ENCODE peak calls at places on chromosomes 16 and 17, in six cellular contexts. Z is tibial artery, I is fibroblast of lung, B is right lobe of liver, P is psoas muscle, C is left lung. R is an unnamed sample.

GRCh38 chr17:74566132-74566753 is 1.1 kb downstream of the CD300H start:
- DNase-seq in P (no peak), I (peak; percentile 34), B (no peak), C (no peak), Z (no peak), R (no peak)

GRCh38 chr16:30142672-30143346 is 19.8 kb upstream of the MAPK3 start:
- DNase-seq in B (no peak), C (no peak), P (no peak), Z (no peak), I (no peak), R (no peak)

GRCh38 chr17:29826045-29826692 is 103.9 kb downstream of the SSH2 start:
- DNase-seq in I (no peak), C (no peak), B (no peak), Z (no peak), P (no peak), R (no peak)

GRCh38 chr16:27097671-27098275 is 31.0 kb downstream of the C16orf82 start:
- DNase-seq in B (no peak), I (peak; percentile 43), P (peak; percentile 83), C (no peak), Z (peak; percentile 73), R (no peak)

GRCh38 chr16:49491736-49492089 is 118.1 kb downstream of the C16orf78 start:
- DNase-seq in C (no peak), I (peak; percentile 3), B (peak; percentile 89), Z (peak; percentile 67), P (peak; percentile 56), R (peak; percentile 42)

GRCh38 chr16:46857261-46857962 is 26.4 kb upstream of the C16orf87 start:
- DNase-seq in I (peak; percentile 67), P (peak; percentile 62), C (no peak), B (no peak), Z (no peak), R (no peak)

GRCh38 chr16:17222756-17223411 is 247.9 kb downstream of the XYLT1 start:
- DNase-seq in C (no peak), B (no peak), I (peak; percentile 43), Z (peak; percentile 71), P (no peak), R (no peak)

GRCh38 chr17:58344791-58345157 is 7.2 kb downstream of the SUPT4H1 start:
- DNase-seq in I (no peak), P (no peak), B (no peak), C (no peak), Z (no peak), R (no peak)

GRCh38 chr17:8622191-8622590 is 8.3 kb downstream of the MYH10 start:
- DNase-seq in Z (no peak), P (no peak), B (no peak), C (no peak), I (peak; percentile 53), R (no peak)

GRCh38 chr17:72392056-72393010 is 271.5 kb downstream of the SOX9 start:
- DNase-seq in I (peak; percentile 82), P (no peak), C (no peak), Z (no peak), B (no peak), R (no peak)

GRCh38 chr16:53773150-53773846 is 69.3 kb downstream of the FTO start:
- DNase-seq in C (no peak), P (no peak), B (no peak), I (peak; percentile 81), Z (no peak), R (no peak)

GRCh38 chr16:10839271-10839661 is 20.7 kb upstream of the TVP23A start:
- DNase-seq in P (no peak), Z (no peak), I (no peak), B (no peak), C (no peak), R (no peak)

GRCh38 chr16:48907906-48908634 is 298.1 kb upstream of the N4BP1 start:
- DNase-seq in C (no peak), P (no peak), B (no peak), I (no peak), Z (no peak), R (no peak)

GRCh38 chr17:3603119-3603869 is 5.9 kb downstream of the TRPV1 start:
- DNase-seq in I (peak; percentile 74), Z (no peak), C (no peak), B (no peak), P (no peak), R (no peak)

GRCh38 chr17:59848778-59849177 is 44.0 kb downstream of the TUBD1 start:
- DNase-seq in B (peak; percentile 81), Z (peak; percentile 84), I (peak; percentile 61), C (peak; percentile 92), P (peak; percentile 76), R (peak; percentile 90)

GRCh38 chr17:39697961-39698360 is 1.9 kb upstream of the ERBB2 start:
- DNase-seq in Z (no peak), P (no peak), B (no peak), C (no peak), I (no peak), R (no peak)

GRCh38 chr17:39696731-39697130 is 3.1 kb upstream of the ERBB2 start:
- DNase-seq in P (peak; percentile 18), B (no peak), C (peak; percentile 16), I (no peak), Z (no peak), R (no peak)

GRCh38 chr17:39694593-39694992 is 5.3 kb upstream of the ERBB2 start:
- DNase-seq in P (peak; percentile 3), Z (no peak), I (no peak), C (no peak), B (no peak), R (no peak)

GRCh38 chr17:39699818-39700147 is at the start of gene ERBB2:
- DNase-seq in P (peak; percentile 81), C (no peak), I (peak; percentile 87), B (no peak), Z (peak; percentile 93), R (peak; percentile 79)

GRCh38 chr17:39695089-39695474 is 4.8 kb upstream of the ERBB2 start:
- DNase-seq in P (peak; percentile 32), Z (no peak), B (no peak), I (no peak), C (no peak), R (no peak)
- H3K4me3 ChIP-seq in P (no peak overlapping the region), Z (no peak overlapping the region), B (no peak overlapping the region), I (no peak overlapping the region), C (no peak overlapping the region), R (no peak overlapping the region)

GRCh38 chr17:1399366-1399678 is 700 bp downstream of the YWHAE start:
- DNase-seq in C (peak; percentile 88), Z (no peak), I (no peak), P (peak; percentile 72), B (no peak), R (peak; percentile 70)

GRCh38 chr17:1402268-1402598 is 2.2 kb upstream of the YWHAE start:
- DNase-seq in C (no peak), Z (no peak), B (no peak), P (no peak), I (no peak), R (no peak)

GRCh38 chr17:1398900-1399299 is 1.1 kb downstream of the YWHAE start:
- DNase-seq in B (no peak), P (no peak), C (no peak), Z (no peak), I (peak; percentile 44), R (no peak)

GRCh38 chr17:1398028-1398427 is 2.0 kb downstream of the YWHAE start:
- DNase-seq in P (no peak), B (no peak), I (no peak), Z (no peak), C (no peak), R (no peak)

DNA sequence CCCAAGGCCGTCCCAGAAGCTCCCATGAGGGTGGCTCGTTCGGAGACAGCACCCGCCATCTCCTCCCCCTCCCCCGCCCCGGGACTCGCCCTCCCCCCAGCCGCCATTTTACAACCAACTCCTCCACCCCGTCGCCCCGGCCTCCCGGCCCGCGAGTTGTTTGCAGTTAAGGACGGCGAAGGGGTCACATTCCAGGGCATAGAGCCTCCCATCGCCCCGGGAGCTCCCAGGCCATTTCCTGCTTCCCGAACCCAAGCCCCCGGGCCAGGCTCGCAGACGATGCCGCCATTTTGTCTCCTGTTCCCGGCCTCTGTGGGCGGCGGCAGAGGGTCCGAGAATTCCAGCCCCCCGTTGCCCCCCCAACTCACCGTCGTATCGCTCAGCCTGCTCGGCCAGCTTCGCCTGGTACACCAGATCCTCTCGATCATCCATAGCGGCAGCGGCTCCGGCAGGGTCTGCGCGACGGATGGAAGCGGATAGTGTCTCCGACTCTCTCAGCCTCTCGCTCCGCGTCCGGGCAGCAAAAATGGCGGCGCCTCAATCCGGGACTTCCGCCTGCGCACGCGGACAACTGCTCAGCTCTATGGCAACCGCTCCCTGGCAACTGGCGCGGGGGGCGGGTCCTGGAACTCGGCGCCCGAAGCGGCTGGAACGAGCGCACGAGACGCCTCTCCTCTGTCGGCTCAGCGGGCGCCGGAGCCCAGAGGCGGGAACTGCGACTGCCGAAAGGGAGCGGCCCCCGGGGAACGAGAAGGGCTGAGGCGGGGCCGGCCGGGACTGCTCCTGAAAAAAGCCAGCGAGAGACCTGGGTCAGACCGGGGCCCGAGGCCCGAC is at the start of gene YWHAE:
- DNase-seq in I (peak; percentile 92), B (peak; percentile 98), C (peak; percentile 100), Z (peak; percentile 99), P (peak; percentile 99), R (peak; percentile 99)
- TF ChIP-seq CTCF in I (no peak), B (no peak), C (no peak), Z (no peak), P (no peak), R (no peak)

GRCh38 chr16:50611995-50612848 is 64.0 kb downstream of the NKD1 start:
- DNase-seq in P (no peak), Z (no peak), C (no peak), B (no peak), I (no peak), R (no peak)
- H3K4me1 ChIP-seq in P (peaks cover 13% of the 10 kb centered on the region), Z (peaks cover 73% of the 10 kb centered on the region), C (peaks cover 34% of the 10 kb centered on the region), B (no peaks in the 10 kb centered on the region), I (no peaks in the 10 kb centered on the region), R (peaks cover 28% of the 10 kb centered on the region)

GRCh38 chr16:67517661-67518423 is 10.8 kb upstream of the RIPOR1 start:
- DNase-seq in I (no peak), C (no peak), P (no peak), Z (no peak), B (no peak), R (no peak)

GRCh38 chr16:67521095-67521804 is 7.4 kb upstream of the RIPOR1 start:
- DNase-seq in P (peak; percentile 96), Z (peak; percentile 97), B (peak; percentile 94), C (peak; percentile 98), I (peak; percentile 88), R (peak; percentile 95)

GRCh38 chr16:67516296-67517177 is 12.1 kb upstream of the RIPOR1 start:
- DNase-seq in Z (no peak), C (no peak), P (no peak), B (no peak), I (peak; percentile 79), R (no peak)

GRCh38 chr16:67517178-67517492 is 11.5 kb upstream of the RIPOR1 start:
- DNase-seq in Z (no peak), B (no peak), C (no peak), P (no peak), I (no peak), R (no peak)

GRCh38 chr16:67518676-67519075 is 10.0 kb upstream of the RIPOR1 start:
- DNase-seq in P (no peak), I (no peak), Z (no peak), B (no peak), C (no peak), R (no peak)
- H3K4me3 ChIP-seq in P (no peak overlapping the region), I (no peak overlapping the region), Z (no peak overlapping the region), B (no peak overlapping the region), C (no peak overlapping the region), R (no peak overlapping the region)